ENCODE peak calls at places on chromosomes 11 and 22, in seven cellular contexts. One of them, this sample, is unnamed. For H3K4me1, the result is how much of the 10 kb centered on the place peaks cover.

GRCh38 chr22:48146426-48146825 is 1384.0 kb downstream of the TBC1D22A start:
- DNase-seq in heart right ventricle: no peak
- DNase-seq in adrenal gland: no peak
- DNase-seq in adipocyte: no peak
- DNase-seq in neural progenitor cell: no peak
- DNase-seq in stomach: no peak
- DNase-seq in effector memory CD4-positive, alpha-beta T cell: no peak
- DNase-seq in this sample: no peak

GRCh38 chr22:49662681-49663080 is 165.0 kb downstream of the BRD1 start:
- DNase-seq in heart right ventricle: no peak
- DNase-seq in adrenal gland: no peak
- DNase-seq in adipocyte: no peak
- DNase-seq in neural progenitor cell: no peak
- DNase-seq in stomach: no peak
- DNase-seq in effector memory CD4-positive, alpha-beta T cell: no peak
- DNase-seq in this sample: no peak

GRCh38 chr22:36065462-36065774 is 36.8 kb upstream of the RBFOX2 start:
- DNase-seq in heart right ventricle: no peak
- DNase-seq in adrenal gland: no peak
- DNase-seq in adipocyte: no peak
- DNase-seq in neural progenitor cell: no peak
- DNase-seq in stomach: no peak
- DNase-seq in effector memory CD4-positive, alpha-beta T cell: no peak
- DNase-seq in this sample: no peak

GRCh38 chr11:71998649-71999310 is at the start of gene IL18BP:
- DNase-seq in heart right ventricle: no peak
- DNase-seq in adrenal gland: peak
- DNase-seq in adipocyte: no peak
- DNase-seq in neural progenitor cell: no peak
- DNase-seq in stomach: no peak
- DNase-seq in effector memory CD4-positive, alpha-beta T cell: no peak
- DNase-seq in this sample: no peak

GRCh38 chr11:124075841-124076571 is 34.9 kb upstream of the OR10G7 start:
- DNase-seq in heart right ventricle: peak
- DNase-seq in adrenal gland: no peak
- DNase-seq in adipocyte: peak
- DNase-seq in neural progenitor cell: no peak
- DNase-seq in stomach: no peak
- DNase-seq in effector memory CD4-positive, alpha-beta T cell: no peak
- DNase-seq in this sample: no peak

GRCh38 chr11:17753153-17753552 is 18.6 kb downstream of the KCNC1 start:
- DNase-seq in heart right ventricle: peak
- DNase-seq in adrenal gland: no peak
- DNase-seq in adipocyte: no peak
- DNase-seq in neural progenitor cell: no peak
- DNase-seq in stomach: no peak
- DNase-seq in effector memory CD4-positive, alpha-beta T cell: no peak
- DNase-seq in this sample: no peak

GRCh38 chr11:18368236-18368635 is 26.1 kb upstream of the LDHA start:
- DNase-seq in heart right ventricle: no peak
- DNase-seq in adrenal gland: no peak
- DNase-seq in adipocyte: peak
- DNase-seq in neural progenitor cell: no peak
- DNase-seq in stomach: no peak
- DNase-seq in effector memory CD4-positive, alpha-beta T cell: no peak
- DNase-seq in this sample: no peak

GRCh38 chr11:119537641-119538253 is 114.8 kb upstream of the THY1 start:
- DNase-seq in heart right ventricle: no peak
- DNase-seq in adrenal gland: no peak
- DNase-seq in adipocyte: no peak
- DNase-seq in neural progenitor cell: no peak
- DNase-seq in stomach: no peak
- DNase-seq in effector memory CD4-positive, alpha-beta T cell: no peak
- DNase-seq in this sample: no peak

GRCh38 chr11:113504586-113504985 is 29.4 kb upstream of the DRD2 start:
- DNase-seq in heart right ventricle: no peak
- DNase-seq in adrenal gland: no peak
- DNase-seq in adipocyte: no peak
- DNase-seq in neural progenitor cell: no peak
- DNase-seq in stomach: no peak
- DNase-seq in effector memory CD4-positive, alpha-beta T cell: no peak
- DNase-seq in this sample: no peak

GRCh38 chr11:31813961-31814868 is 3.1 kb upstream of the PAX6 start:
- DNase-seq in heart right ventricle: no peak
- DNase-seq in adrenal gland: no peak
- DNase-seq in adipocyte: no peak
- DNase-seq in neural progenitor cell: peak
- DNase-seq in stomach: no peak
- DNase-seq in effector memory CD4-positive, alpha-beta T cell: no peak
- DNase-seq in this sample: no peak

GRCh38 chr11:76368497-76368896 is 12.4 kb downstream of the THAP12 start:
- DNase-seq in heart right ventricle: no peak
- DNase-seq in adrenal gland: no peak
- DNase-seq in adipocyte: no peak
- DNase-seq in neural progenitor cell: no peak
- DNase-seq in stomach: no peak
- DNase-seq in effector memory CD4-positive, alpha-beta T cell: no peak
- DNase-seq in this sample: no peak

GRCh38 chr11:63682045-63682915 is 980 bp downstream of the RTN3 start:
- DNase-seq in heart right ventricle: no peak
- DNase-seq in adrenal gland: peak
- DNase-seq in adipocyte: peak
- DNase-seq in neural progenitor cell: peak
- DNase-seq in stomach: no peak
- DNase-seq in effector memory CD4-positive, alpha-beta T cell: no peak
- DNase-seq in this sample: no peak

GRCh38 chr11:65945941-65946558 is 770 bp downstream of the TSGA10IP start:
- DNase-seq in heart right ventricle: no peak
- DNase-seq in adrenal gland: no peak
- DNase-seq in adipocyte: no peak
- DNase-seq in neural progenitor cell: no peak
- DNase-seq in stomach: no peak
- DNase-seq in effector memory CD4-positive, alpha-beta T cell: no peak
- DNase-seq in this sample: no peak

GRCh38 chr11:8683115-8683807 is 669 bp downstream of the RPL27A start:
- DNase-seq in heart right ventricle: no peak
- DNase-seq in adrenal gland: peak
- DNase-seq in adipocyte: peak
- DNase-seq in neural progenitor cell: peak
- DNase-seq in stomach: no peak
- DNase-seq in effector memory CD4-positive, alpha-beta T cell: no peak
- DNase-seq in this sample: no peak

GRCh38 chr11:134393638-134394037 is 18.4 kb downstream of the B3GAT1 start:
- DNase-seq in heart right ventricle: no peak
- DNase-seq in adrenal gland: no peak
- DNase-seq in adipocyte: no peak
- DNase-seq in neural progenitor cell: peak
- DNase-seq in stomach: peak
- DNase-seq in effector memory CD4-positive, alpha-beta T cell: no peak
- DNase-seq in this sample: no peak

GRCh38 chr11:63841554-63841953 is 2.6 kb downstream of the MARK2 start:
- DNase-seq in heart right ventricle: no peak
- DNase-seq in adrenal gland: no peak
- DNase-seq in adipocyte: peak
- DNase-seq in neural progenitor cell: peak
- DNase-seq in stomach: no peak
- DNase-seq in effector memory CD4-positive, alpha-beta T cell: no peak
- DNase-seq in this sample: peak

GRCh38 chr22:22943521-22944267 is 56.1 kb downstream of the IGLL5 start:
- DNase-seq in heart right ventricle: no peak
- DNase-seq in adrenal gland: no peak
- DNase-seq in adipocyte: no peak
- DNase-seq in neural progenitor cell: no peak
- DNase-seq in stomach: peak
- DNase-seq in effector memory CD4-positive, alpha-beta T cell: no peak
- DNase-seq in this sample: no peak

GRCh38 chr11:32385998-32386397 is 49.3 kb downstream of the WT1 start:
- DNase-seq in heart right ventricle: no peak
- DNase-seq in adrenal gland: peak
- DNase-seq in adipocyte: peak
- DNase-seq in neural progenitor cell: peak
- DNase-seq in stomach: no peak
- DNase-seq in effector memory CD4-positive, alpha-beta T cell: no peak
- DNase-seq in this sample: no peak

GRCh38 chr11:120102050-120102861 is 35.7 kb downstream of the TRIM29 start:
- DNase-seq in heart right ventricle: no peak
- DNase-seq in adrenal gland: no peak
- DNase-seq in adipocyte: no peak
- DNase-seq in neural progenitor cell: no peak
- DNase-seq in stomach: no peak
- DNase-seq in effector memory CD4-positive, alpha-beta T cell: no peak
- DNase-seq in this sample: no peak

GRCh38 chr11:131491503-131491902 is 121.1 kb downstream of the NTM start:
- DNase-seq in heart right ventricle: no peak
- DNase-seq in adrenal gland: no peak
- DNase-seq in adipocyte: peak
- DNase-seq in neural progenitor cell: no peak
- DNase-seq in stomach: no peak
- DNase-seq in effector memory CD4-positive, alpha-beta T cell: no peak
- DNase-seq in this sample: no peak

GRCh38 chr22:23689414-23689813 is 1.4 kb upstream of the RGL4 start:
- DNase-seq in heart right ventricle: no peak
- DNase-seq in adrenal gland: no peak
- DNase-seq in adipocyte: no peak
- DNase-seq in neural progenitor cell: no peak
- DNase-seq in stomach: peak
- DNase-seq in effector memory CD4-positive, alpha-beta T cell: no peak
- DNase-seq in this sample: no peak

GRCh38 chr22:37303821-37304274 is 21.5 kb downstream of the CYTH4 start:
- DNase-seq in heart right ventricle: no peak
- DNase-seq in adrenal gland: peak
- DNase-seq in adipocyte: peak
- DNase-seq in neural progenitor cell: no peak
- DNase-seq in stomach: no peak
- DNase-seq in effector memory CD4-positive, alpha-beta T cell: no peak
- DNase-seq in this sample: no peak

GRCh38 chr22:39960791-39961746 is 872 bp downstream of the TMA7B start:
- DNase-seq in heart right ventricle: no peak
- DNase-seq in adrenal gland: peak
- DNase-seq in adipocyte: peak
- DNase-seq in neural progenitor cell: no peak
- DNase-seq in stomach: peak
- DNase-seq in effector memory CD4-positive, alpha-beta T cell: peak
- DNase-seq in this sample: peak

GRCh38 chr22:45550891-45551290 is 48.2 kb downstream of the FBLN1 start:
- DNase-seq in heart right ventricle: no peak
- DNase-seq in adrenal gland: no peak
- DNase-seq in adipocyte: no peak
- DNase-seq in neural progenitor cell: no peak
- DNase-seq in stomach: no peak
- DNase-seq in effector memory CD4-positive, alpha-beta T cell: no peak
- DNase-seq in this sample: no peak

GRCh38 chr22:45548991-45549736 is 46.5 kb downstream of the FBLN1 start:
- DNase-seq in heart right ventricle: no peak
- DNase-seq in adrenal gland: no peak
- DNase-seq in adipocyte: no peak
- DNase-seq in neural progenitor cell: peak
- DNase-seq in stomach: peak
- DNase-seq in effector memory CD4-positive, alpha-beta T cell: no peak
- DNase-seq in this sample: no peak

GRCh38 chr22:45548441-45548840 is 45.8 kb downstream of the FBLN1 start:
- DNase-seq in heart right ventricle: no peak
- DNase-seq in adrenal gland: no peak
- DNase-seq in adipocyte: no peak
- DNase-seq in neural progenitor cell: no peak
- DNase-seq in stomach: no peak
- DNase-seq in effector memory CD4-positive, alpha-beta T cell: no peak
- DNase-seq in this sample: no peak

GRCh38 chr22:45550416-45550815 is 47.7 kb downstream of the FBLN1 start:
- DNase-seq in heart right ventricle: no peak
- DNase-seq in adrenal gland: no peak
- DNase-seq in adipocyte: no peak
- DNase-seq in neural progenitor cell: no peak
- DNase-seq in stomach: no peak
- DNase-seq in effector memory CD4-positive, alpha-beta T cell: no peak
- DNase-seq in this sample: no peak

DNA sequence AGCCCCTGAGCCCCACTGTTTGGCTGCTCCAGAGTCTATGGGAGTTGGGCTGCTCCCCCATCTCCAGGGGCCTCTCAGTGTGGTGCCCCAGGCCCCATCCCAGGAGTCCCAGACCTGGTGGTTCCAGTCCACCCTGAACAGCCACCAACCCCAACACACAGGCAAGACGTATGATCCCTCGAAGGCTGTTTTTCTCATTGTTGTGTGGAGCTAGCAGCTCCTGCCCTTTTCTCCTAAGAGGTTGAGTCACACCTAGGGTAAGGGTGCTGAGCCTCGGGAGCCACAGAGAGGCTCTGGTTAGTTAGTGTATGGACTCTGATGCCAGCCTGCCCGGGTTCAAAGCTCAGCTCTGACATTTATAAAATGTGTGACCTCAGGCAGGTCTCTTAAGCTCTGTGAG is 47.1 kb downstream of the FBLN1 start:
- DNase-seq in heart right ventricle: no peak
- DNase-seq in adrenal gland: no peak
- DNase-seq in adipocyte: no peak
- DNase-seq in neural progenitor cell: no peak
- DNase-seq in stomach: no peak
- DNase-seq in effector memory CD4-positive, alpha-beta T cell: no peak
- DNase-seq in this sample: no peak
- H3K4me1 ChIP-seq in heart right ventricle: under half
- H3K4me1 ChIP-seq in adrenal gland: under half
- H3K4me1 ChIP-seq in adipocyte: half or more
- H3K4me1 ChIP-seq in neural progenitor cell: under half
- H3K4me1 ChIP-seq in stomach: half or more
- H3K4me1 ChIP-seq in effector memory CD4-positive, alpha-beta T cell: under half
- H3K4me1 ChIP-seq in this sample: under half

GRCh38 chr22:46577361-46578249 is 40.2 kb upstream of the CELSR1 start:
- DNase-seq in heart right ventricle: peak
- DNase-seq in adrenal gland: peak
- DNase-seq in adipocyte: peak
- DNase-seq in neural progenitor cell: peak
- DNase-seq in stomach: no peak
- DNase-seq in effector memory CD4-positive, alpha-beta T cell: no peak
- DNase-seq in this sample: no peak
- H3K4me1 ChIP-seq in heart right ventricle: half or more
- H3K4me1 ChIP-seq in adrenal gland: under half
- H3K4me1 ChIP-seq in adipocyte: under half
- H3K4me1 ChIP-seq in neural progenitor cell: under half
- H3K4me1 ChIP-seq in stomach: half or more
- H3K4me1 ChIP-seq in effector memory CD4-positive, alpha-beta T cell: under half
- H3K4me1 ChIP-seq in this sample: under half

GRCh38 chr22:41739576-41739975 is 40.3 kb downstream of the MEI1 start:
- DNase-seq in heart right ventricle: no peak
- DNase-seq in adrenal gland: no peak
- DNase-seq in adipocyte: no peak
- DNase-seq in neural progenitor cell: no peak
- DNase-seq in stomach: no peak
- DNase-seq in effector memory CD4-positive, alpha-beta T cell: no peak
- DNase-seq in this sample: no peak
- H3K4me1 ChIP-seq in heart right ventricle: under half
- H3K4me1 ChIP-seq in adrenal gland: under half
- H3K4me1 ChIP-seq in adipocyte: under half
- H3K4me1 ChIP-seq in neural progenitor cell: under half
- H3K4me1 ChIP-seq in stomach: under half
- H3K4me1 ChIP-seq in effector memory CD4-positive, alpha-beta T cell: under half
- H3K4me1 ChIP-seq in this sample: under half

DNA sequence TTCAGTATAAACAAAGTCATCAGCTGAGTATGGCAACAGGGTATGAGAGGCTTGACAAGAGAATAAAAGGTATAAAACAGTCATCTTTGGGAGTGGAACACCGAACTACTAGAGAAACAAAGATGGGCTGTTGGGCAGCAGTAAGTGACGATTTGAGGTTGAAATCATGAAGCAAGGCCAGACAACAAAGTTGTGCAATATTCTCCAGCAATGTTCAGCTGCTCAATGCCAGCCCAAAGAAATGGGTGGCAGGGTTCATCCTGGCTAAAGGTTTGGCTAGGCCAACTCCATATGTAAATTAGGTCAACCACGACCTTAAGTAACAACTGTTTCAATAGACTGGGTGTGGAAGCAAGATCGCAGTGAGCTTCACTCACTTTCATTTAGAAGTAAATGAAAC is 6.2 kb downstream of the APIP start:
- DNase-seq in heart right ventricle: no peak
- DNase-seq in adrenal gland: peak
- DNase-seq in adipocyte: no peak
- DNase-seq in neural progenitor cell: no peak
- DNase-seq in stomach: no peak
- DNase-seq in effector memory CD4-positive, alpha-beta T cell: no peak
- DNase-seq in this sample: no peak
- H3K4me1 ChIP-seq in heart right ventricle: under half
- H3K4me1 ChIP-seq in adrenal gland: under half
- H3K4me1 ChIP-seq in adipocyte: under half
- H3K4me1 ChIP-seq in neural progenitor cell: under half
- H3K4me1 ChIP-seq in stomach: under half
- H3K4me1 ChIP-seq in effector memory CD4-positive, alpha-beta T cell: under half
- H3K4me1 ChIP-seq in this sample: under half

This sample was measured in lung.